ENCODE peak calls at places on chromosomes 11 and 22, in six cellular contexts. N is heart right ventricle, Y is spleen, K is Peyer's patch, H is left lung, C is cardiac muscle cell. B is an unnamed sample.

GRCh38 chr11:134026655-134027343 is 42.1 kb upstream of the JAM3 start:
- DNase-seq in H (no peak), K (no peak), Y (no peak), N (no peak), C (peak; percentile 60), B (no peak)

GRCh38 chr11:59197990-59198389 is 14.7 kb downstream of the MPEG1 start:
- DNase-seq in Y (no peak), C (peak; percentile 13), N (peak; percentile 72), H (peak; percentile 84), K (no peak), B (no peak)

GRCh38 chr11:116715383-116715782 is 57.4 kb downstream of the BUD13 start:
- DNase-seq in C (no peak), K (no peak), Y (no peak), H (no peak), N (no peak), B (no peak)

GRCh38 chr22:45889093-45889538 is 87.8 kb downstream of the WNT7B start:
- DNase-seq in N (no peak), C (no peak), K (no peak), Y (peak; percentile 58), H (no peak), B (no peak)

GRCh38 chr22:36223504-36223903 is 15.8 kb downstream of the APOL2 start:
- DNase-seq in Y (no peak), N (no peak), H (no peak), K (no peak), C (peak; percentile 19), B (no peak)

GRCh38 chr22:40044870-40045834 is 50.4 kb downstream of the FAM83F start:
- DNase-seq in N (peak; percentile 59), H (peak; percentile 58), K (peak; percentile 90), Y (peak; percentile 97), C (peak; percentile 79), B (peak; percentile 84)

GRCh38 chr11:40149721-40150120 is 1309.7 kb downstream of the LRRC4C start:
- DNase-seq in K (no peak), N (no peak), H (no peak), Y (no peak), C (no peak), B (no peak)

GRCh38 chr22:43750751-43751150 is 61.4 kb downstream of the EFCAB6 start:
- DNase-seq in C (no peak), N (no peak), Y (no peak), H (no peak), K (no peak), B (no peak)

GRCh38 chr11:116224154-116224888 is 548.5 kb downstream of the BUD13 start:
- DNase-seq in Y (no peak), H (no peak), K (peak; percentile 73), N (peak; percentile 46), C (peak; percentile 59), B (peak; percentile 14)

GRCh38 chr11:44855138-44855849 is 95.4 kb downstream of the TP53I11 start:
- DNase-seq in N (no peak), Y (no peak), C (no peak), H (no peak), K (no peak), B (no peak)

GRCh38 chr11:41377709-41378394 is 81.6 kb downstream of the LRRC4C start:
- DNase-seq in H (no peak), C (no peak), K (peak; percentile 58), N (no peak), Y (no peak), B (no peak)

GRCh38 chr22:48342016-48342415 is 1485.7 kb downstream of the BRD1 start:
- DNase-seq in C (no peak), Y (peak; percentile 63), H (no peak), K (no peak), N (no peak), B (no peak)

GRCh38 chr22:22201185-22201924 is 43.2 kb upstream of the VPREB1 start:
- DNase-seq in K (peak; percentile 84), C (peak; percentile 41), Y (peak; percentile 89), H (no peak), N (no peak), B (peak; percentile 69)

GRCh38 chr22:19068784-19069271 is 53.4 kb downstream of the DGCR2 start:
- DNase-seq in C (no peak), N (no peak), H (no peak), K (no peak), Y (peak; percentile 53), B (no peak)

GRCh38 chr11:59753650-59754493 is 1.3 kb upstream of the STX3 start:
- DNase-seq in N (peak; percentile 87), H (peak; percentile 90), Y (peak; percentile 96), C (peak; percentile 87), K (peak; percentile 95), B (peak; percentile 65)

GRCh38 chr11:4093519-4094347 is 866 bp upstream of the RRM1 start:
- DNase-seq in Y (no peak), H (no peak), N (no peak), C (no peak), K (no peak), B (no peak)

GRCh38 chr11:4539603-4540219 is 5.3 kb upstream of the OR52M1 start:
- DNase-seq in K (peak; percentile 79), H (peak; percentile 46), Y (peak; percentile 75), N (peak; percentile 24), C (peak; percentile 44), B (no peak)

GRCh38 chr11:5004429-5005274 is 10.0 kb downstream of the OR51L1 start:
- DNase-seq in N (peak; percentile 34), C (peak; percentile 77), K (peak; percentile 53), Y (no peak), H (peak; percentile 38), B (no peak)

GRCh38 chr11:11780843-11781242 is 60.9 kb upstream of the USP47 start:
- DNase-seq in C (no peak), K (no peak), N (no peak), H (no peak), Y (no peak), B (no peak)

DNA sequence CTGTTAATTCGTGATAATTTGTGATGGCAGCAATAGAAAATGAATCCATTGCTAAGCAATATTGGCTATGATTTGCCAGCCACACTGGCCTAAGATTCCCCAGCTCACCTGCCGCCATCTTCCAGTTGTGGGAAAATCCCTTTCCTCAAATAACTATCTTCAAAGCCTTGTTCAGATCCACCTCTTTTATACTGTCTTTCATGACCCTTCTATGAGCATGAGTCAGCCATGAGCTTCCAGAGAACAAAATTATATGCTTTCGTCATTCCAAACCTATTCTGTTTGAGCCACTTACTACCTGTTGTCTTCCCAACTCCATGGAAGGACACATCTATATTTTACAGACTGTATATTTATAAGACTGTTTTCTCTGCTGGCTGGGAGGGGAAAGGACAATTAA is 25.0 kb upstream of the PRSS23 start:
- DNase-seq in C (no peak), H (no peak), K (no peak), Y (no peak), N (no peak), B (no peak)
- TF ChIP-seq CTCF in C (no peak), H (no peak), K (no peak), Y (no peak), N (no peak), B (no peak)

DNA sequence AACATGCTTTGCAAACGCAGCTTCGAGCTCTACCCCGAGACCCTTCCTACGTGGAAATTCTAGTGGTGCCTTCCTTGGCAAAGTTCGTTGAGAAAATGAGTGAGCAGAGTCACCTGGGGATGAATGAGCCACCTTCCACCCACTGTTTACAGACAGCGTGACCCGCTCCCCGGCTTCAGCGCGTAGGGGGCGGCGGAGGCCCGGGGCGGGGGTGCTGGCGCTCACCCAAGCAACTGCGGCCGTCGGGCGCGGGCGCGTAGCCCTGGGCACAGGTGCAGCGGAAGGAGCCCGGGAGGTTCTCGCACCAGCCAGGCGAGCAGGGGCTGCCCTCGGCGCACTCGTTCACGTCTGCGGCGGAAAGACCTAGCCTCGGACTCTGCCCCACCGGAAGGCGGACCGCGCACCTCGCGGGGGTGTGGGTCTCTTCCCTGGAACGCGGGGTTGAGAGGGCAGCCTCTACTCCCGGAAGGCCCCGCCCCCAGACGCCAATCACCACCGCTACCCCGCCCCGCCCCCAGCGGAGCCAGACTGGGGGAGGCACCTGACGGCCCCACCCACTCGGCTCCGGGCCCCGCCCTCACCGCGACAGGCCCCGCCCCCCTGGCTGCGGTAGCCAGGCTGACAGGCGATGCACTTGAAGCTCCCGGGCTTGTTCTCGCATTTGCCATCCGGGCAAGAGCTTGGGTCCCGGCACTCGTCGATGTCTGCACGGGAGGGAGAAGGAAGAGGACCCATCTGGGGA is 11.8 kb downstream of the LTBP3 start:
- DNase-seq in N (peak; percentile 54), K (peak; percentile 99), H (peak; percentile 95), Y (peak; percentile 99), C (peak; percentile 91), B (peak; percentile 92)
- H3K4me3 ChIP-seq in N (no peak overlapping the region), K (peak overlapping the region; percentile 29), H (peak overlapping the region; percentile 53), Y (peak overlapping the region; percentile 43), C (peak overlapping the region; percentile 26), B (peak overlapping the region; percentile 62)

DNA sequence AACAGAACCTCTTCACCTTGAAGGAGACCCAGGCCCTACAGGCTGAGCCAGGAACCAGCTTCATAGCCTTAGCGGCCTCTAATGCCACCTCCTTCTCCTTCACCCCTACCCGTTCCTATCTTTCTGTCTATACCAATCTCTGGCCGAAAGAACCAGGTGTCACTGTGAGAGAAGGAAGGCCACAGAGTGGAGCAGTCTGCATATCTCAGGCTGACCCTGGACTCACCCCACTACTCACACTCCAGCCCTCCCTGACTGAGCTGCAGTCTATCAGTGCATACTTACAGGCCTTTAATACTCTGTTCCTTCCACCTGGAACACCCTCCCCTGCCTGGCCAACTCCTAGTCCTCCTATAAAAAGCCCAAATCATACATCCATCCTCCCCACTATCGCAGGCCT is 32.7 kb downstream of the ARAP1 start:
- DNase-seq in C (peak; percentile 71), N (no peak), K (no peak), Y (no peak), H (no peak), B (no peak)
- H3K36me3 ChIP-seq in C (no peaks in the 10 kb centered on the region), N (no peaks in the 10 kb centered on the region), K (no peaks in the 10 kb centered on the region), Y (peaks cover 21% of the 10 kb centered on the region), H (peaks cover 45% of the 10 kb centered on the region), B (peaks cover 19% of the 10 kb centered on the region)

DNA sequence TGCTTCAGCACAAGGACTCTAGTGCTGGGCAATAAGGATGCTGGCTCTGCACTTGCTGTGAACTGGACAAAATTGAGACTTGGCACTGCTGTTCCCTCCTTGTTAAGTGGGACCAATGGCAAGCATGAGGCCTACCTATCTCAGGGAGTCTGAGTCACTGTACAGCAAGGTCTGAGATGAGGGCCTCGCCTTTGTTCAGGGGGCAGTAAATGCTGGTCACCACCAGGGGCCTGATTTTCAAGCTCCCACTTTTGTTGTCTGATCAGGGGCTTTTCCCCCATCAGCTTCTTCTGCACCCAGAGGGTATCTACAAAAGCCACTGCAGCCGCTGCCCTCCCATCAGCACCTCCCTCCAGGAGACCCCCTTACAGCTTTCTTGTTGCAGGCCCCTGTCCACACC is 22.8 kb downstream of the DHCR7 start:
- DNase-seq in K (no peak), Y (no peak), N (no peak), H (no peak), C (no peak), B (no peak)
- TF ChIP-seq CTCF in K (no peak), Y (no peak), N (no peak), H (no peak), C (no peak), B (peak; percentile 19)

DNA sequence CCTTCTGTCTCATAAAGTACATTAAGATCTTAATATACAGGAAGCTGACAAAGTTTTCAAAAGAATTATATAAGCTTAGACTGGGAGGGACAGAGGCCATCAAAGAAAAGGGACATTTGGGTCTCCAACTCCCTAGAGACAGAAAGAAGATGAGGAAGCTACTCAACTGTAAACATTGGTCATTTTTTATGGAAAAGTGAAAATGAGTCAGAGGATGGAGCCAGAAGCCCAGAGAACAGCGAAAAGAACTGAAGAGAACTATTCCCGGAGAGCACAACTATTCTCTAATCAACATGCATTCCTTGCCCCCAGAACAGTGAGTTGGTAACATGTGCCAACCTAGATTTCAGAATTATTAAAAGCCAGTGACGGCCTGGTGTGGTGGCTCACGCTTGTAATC is 779.3 kb downstream of the DLG2 start:
- DNase-seq in Y (no peak), H (no peak), K (no peak), N (no peak), C (no peak), B (no peak)
- H3K4me3 ChIP-seq in Y (no peak overlapping the region), H (no peak overlapping the region), K (no peak overlapping the region), N (no peak overlapping the region), C (no peak overlapping the region), B (no peak overlapping the region)

B was measured in GM06990.